ENCODE peak calls at places on chromosomes 6 and 20, in five cellular contexts. One of them, this sample, is unnamed.

GRCh38 chr6:81996414-81996813 is 243.9 kb upstream of the TENT5A start:
- DNase-seq in IMR-90: peak
- DNase-seq in ovary: no peak
- DNase-seq in brain microvascular endothelial cell: peak
- DNase-seq in HFF-Myc: no peak
- DNase-seq in this sample: no peak

GRCh38 chr6:167968091-167968490 is 29.4 kb upstream of the KIF25 start:
- DNase-seq in brain microvascular endothelial cell: no peak
- DNase-seq in ovary: no peak
- DNase-seq in IMR-90: no peak
- DNase-seq in HFF-Myc: no peak
- DNase-seq in this sample: no peak

GRCh38 chr6:3031857-3032256 is 32.2 kb downstream of the NQO2 start:
- DNase-seq in IMR-90: no peak
- DNase-seq in brain microvascular endothelial cell: no peak
- DNase-seq in ovary: no peak
- DNase-seq in HFF-Myc: no peak
- DNase-seq in this sample: no peak

GRCh38 chr20:58706975-58707681 is 14.5 kb downstream of the NPEPL1 start:
- DNase-seq in ovary: no peak
- DNase-seq in IMR-90: no peak
- DNase-seq in HFF-Myc: no peak
- DNase-seq in brain microvascular endothelial cell: no peak
- DNase-seq in this sample: peak

GRCh38 chr20:44956410-44956809 is 3.8 kb downstream of the TOMM34 start:
- DNase-seq in IMR-90: no peak
- DNase-seq in brain microvascular endothelial cell: no peak
- DNase-seq in ovary: no peak
- DNase-seq in HFF-Myc: no peak
- DNase-seq in this sample: no peak

GRCh38 chr6:12785921-12786320 is 69.4 kb downstream of the PHACTR1 start:
- DNase-seq in IMR-90: no peak
- DNase-seq in brain microvascular endothelial cell: no peak
- DNase-seq in HFF-Myc: no peak
- DNase-seq in ovary: no peak
- DNase-seq in this sample: no peak

GRCh38 chr20:56953055-56953586 is 313.3 kb downstream of the BMP7 start:
- DNase-seq in HFF-Myc: no peak
- DNase-seq in IMR-90: no peak
- DNase-seq in ovary: no peak
- DNase-seq in brain microvascular endothelial cell: no peak
- DNase-seq in this sample: no peak

GRCh38 chr6:152598421-152598820 is 38.7 kb downstream of the SYNE1 start:
- DNase-seq in HFF-Myc: no peak
- DNase-seq in brain microvascular endothelial cell: no peak
- DNase-seq in ovary: no peak
- DNase-seq in IMR-90: peak
- DNase-seq in this sample: no peak

GRCh38 chr20:37922016-37922415 is 19.1 kb downstream of the VSTM2L start:
- DNase-seq in ovary: no peak
- DNase-seq in IMR-90: no peak
- DNase-seq in brain microvascular endothelial cell: no peak
- DNase-seq in HFF-Myc: no peak
- DNase-seq in this sample: no peak

GRCh38 chr6:78089551-78089950 is 436.7 kb downstream of the MEI4 start:
- DNase-seq in HFF-Myc: no peak
- DNase-seq in ovary: no peak
- DNase-seq in IMR-90: no peak
- DNase-seq in brain microvascular endothelial cell: no peak
- DNase-seq in this sample: no peak

GRCh38 chr6:26305097-26305841 is 59.7 kb upstream of the BTN3A2 start:
- DNase-seq in ovary: peak
- DNase-seq in IMR-90: peak
- DNase-seq in HFF-Myc: peak
- DNase-seq in brain microvascular endothelial cell: peak
- DNase-seq in this sample: no peak

GRCh38 chr6:76026101-76026500 is 46.4 kb downstream of the IMPG1 start:
- DNase-seq in brain microvascular endothelial cell: peak
- DNase-seq in HFF-Myc: peak
- DNase-seq in ovary: no peak
- DNase-seq in IMR-90: no peak
- DNase-seq in this sample: no peak

GRCh38 chr20:31497838-31498540 is 16.3 kb upstream of the HM13 start:
- DNase-seq in HFF-Myc: no peak
- DNase-seq in brain microvascular endothelial cell: peak
- DNase-seq in ovary: no peak
- DNase-seq in IMR-90: peak
- DNase-seq in this sample: no peak

GRCh38 chr6:16331328-16332174 is 93.2 kb downstream of the GMPR start:
- DNase-seq in ovary: peak
- DNase-seq in IMR-90: peak
- DNase-seq in HFF-Myc: no peak
- DNase-seq in brain microvascular endothelial cell: peak
- DNase-seq in this sample: peak

GRCh38 chr6:169173532-169174268 is 79.9 kb downstream of the THBS2 start:
- DNase-seq in brain microvascular endothelial cell: no peak
- DNase-seq in HFF-Myc: no peak
- DNase-seq in ovary: no peak
- DNase-seq in IMR-90: peak
- DNase-seq in this sample: no peak

GRCh38 chr6:14552891-14553290 is 435.3 kb downstream of the CD83 start:
- DNase-seq in HFF-Myc: no peak
- DNase-seq in IMR-90: no peak
- DNase-seq in ovary: no peak
- DNase-seq in brain microvascular endothelial cell: no peak
- DNase-seq in this sample: no peak

GRCh38 chr6:7671076-7671475 is 54.8 kb upstream of the BMP6 start:
- DNase-seq in ovary: no peak
- DNase-seq in HFF-Myc: no peak
- DNase-seq in IMR-90: peak
- DNase-seq in brain microvascular endothelial cell: peak
- DNase-seq in this sample: no peak

GRCh38 chr6:134936927-134937326 is 13.0 kb downstream of the ALDH8A1 start:
- DNase-seq in brain microvascular endothelial cell: no peak
- DNase-seq in HFF-Myc: peak
- DNase-seq in IMR-90: peak
- DNase-seq in ovary: no peak
- DNase-seq in this sample: no peak

GRCh38 chr20:58006346-58007316 is 221.8 kb downstream of the ANKRD60 start:
- DNase-seq in IMR-90: no peak
- DNase-seq in ovary: no peak
- DNase-seq in HFF-Myc: no peak
- DNase-seq in brain microvascular endothelial cell: no peak
- DNase-seq in this sample: no peak

GRCh38 chr20:33211817-33212424 is 5.2 kb upstream of the BPIFA3 start:
- DNase-seq in ovary: no peak
- DNase-seq in IMR-90: peak
- DNase-seq in HFF-Myc: peak
- DNase-seq in brain microvascular endothelial cell: peak
- DNase-seq in this sample: no peak

GRCh38 chr6:168574699-168575195 is 133.8 kb downstream of the SMOC2 start:
- DNase-seq in brain microvascular endothelial cell: no peak
- DNase-seq in ovary: peak
- DNase-seq in HFF-Myc: no peak
- DNase-seq in IMR-90: no peak
- DNase-seq in this sample: no peak

GRCh38 chr6:159533016-159533415 is 160.0 kb downstream of the SOD2 start:
- DNase-seq in brain microvascular endothelial cell: no peak
- DNase-seq in ovary: no peak
- DNase-seq in IMR-90: no peak
- DNase-seq in HFF-Myc: peak
- DNase-seq in this sample: no peak

GRCh38 chr20:5195655-5196054 is 68.8 kb downstream of the CDS2 start:
- DNase-seq in brain microvascular endothelial cell: peak
- DNase-seq in IMR-90: peak
- DNase-seq in ovary: no peak
- DNase-seq in HFF-Myc: no peak
- DNase-seq in this sample: no peak

GRCh38 chr6:120681204-120681603 is 653.1 kb downstream of the TBC1D32 start:
- DNase-seq in IMR-90: no peak
- DNase-seq in HFF-Myc: no peak
- DNase-seq in brain microvascular endothelial cell: no peak
- DNase-seq in ovary: no peak
- DNase-seq in this sample: no peak

GRCh38 chr20:21101453-21102251 is 4.5 kb downstream of the LINC00237 start:
- DNase-seq in brain microvascular endothelial cell: no peak
- DNase-seq in HFF-Myc: no peak
- DNase-seq in ovary: no peak
- DNase-seq in IMR-90: no peak
- DNase-seq in this sample: no peak

GRCh38 chr6:35275417-35275816 is 15.9 kb downstream of the ZNF76 start:
- DNase-seq in ovary: no peak
- DNase-seq in HFF-Myc: no peak
- DNase-seq in IMR-90: no peak
- DNase-seq in brain microvascular endothelial cell: no peak
- DNase-seq in this sample: no peak

GRCh38 chr20:6637160-6637579 is 130.3 kb upstream of the BMP2 start:
- DNase-seq in ovary: no peak
- DNase-seq in brain microvascular endothelial cell: no peak
- DNase-seq in IMR-90: no peak
- DNase-seq in HFF-Myc: no peak
- DNase-seq in this sample: no peak

GRCh38 chr6:107730106-107730505 is 94.0 kb downstream of the SCML4 start:
- DNase-seq in ovary: no peak
- DNase-seq in brain microvascular endothelial cell: no peak
- DNase-seq in IMR-90: no peak
- DNase-seq in HFF-Myc: no peak
- DNase-seq in this sample: no peak

GRCh38 chr6:107727096-107727757 is 96.9 kb downstream of the SCML4 start:
- DNase-seq in brain microvascular endothelial cell: no peak
- DNase-seq in IMR-90: no peak
- DNase-seq in HFF-Myc: no peak
- DNase-seq in ovary: no peak
- DNase-seq in this sample: no peak

GRCh38 chr6:107728564-107728897 is 95.6 kb downstream of the SCML4 start:
- DNase-seq in IMR-90: no peak
- DNase-seq in ovary: no peak
- DNase-seq in HFF-Myc: no peak
- DNase-seq in brain microvascular endothelial cell: no peak
- DNase-seq in this sample: no peak

GRCh38 chr6:107730683-107731314 is 93.3 kb downstream of the SCML4 start:
- DNase-seq in HFF-Myc: no peak
- DNase-seq in ovary: no peak
- DNase-seq in IMR-90: no peak
- DNase-seq in brain microvascular endothelial cell: no peak
- DNase-seq in this sample: no peak

DNA sequence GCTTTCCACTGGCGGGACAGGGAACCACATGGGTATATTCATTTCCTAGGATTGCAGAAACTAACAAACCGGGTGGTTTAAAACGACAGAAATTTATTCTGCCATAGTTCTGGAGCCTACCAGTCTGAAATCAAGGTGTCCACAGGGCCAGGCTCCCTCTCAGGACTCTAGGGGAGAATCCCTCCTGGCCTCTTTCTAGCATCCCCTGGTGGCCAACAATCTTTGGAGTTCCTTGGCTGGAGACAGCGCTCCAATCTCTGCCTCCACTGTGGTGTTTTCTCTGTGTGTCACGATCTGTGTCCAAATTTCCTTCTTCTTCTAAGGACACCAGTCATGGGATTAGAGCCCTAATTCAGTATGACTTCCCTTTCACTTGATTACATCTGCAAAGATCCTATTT is 95.0 kb downstream of the SCML4 start:
- DNase-seq in IMR-90: no peak
- DNase-seq in brain microvascular endothelial cell: no peak
- DNase-seq in ovary: no peak
- DNase-seq in HFF-Myc: no peak
- DNase-seq in this sample: no peak
- TF ChIP-seq CTCF in IMR-90: no peak
- TF ChIP-seq CTCF in brain microvascular endothelial cell: peak
- TF ChIP-seq CTCF in ovary: no peak
- TF ChIP-seq CTCF in HFF-Myc: peak
- TF ChIP-seq CTCF in this sample: no peak

GRCh38 chr20:64038252-64038578 is 2.2 kb downstream of the C20orf204 start:
- DNase-seq in HFF-Myc: no peak
- DNase-seq in ovary: no peak
- DNase-seq in IMR-90: no peak
- DNase-seq in brain microvascular endothelial cell: no peak
- DNase-seq in this sample: no peak
- TF ChIP-seq CTCF in HFF-Myc: no peak
- TF ChIP-seq CTCF in ovary: no peak
- TF ChIP-seq CTCF in IMR-90: no peak
- TF ChIP-seq CTCF in brain microvascular endothelial cell: no peak
- TF ChIP-seq CTCF in this sample: no peak

GRCh38 chr6:51137777-51138176 is 319.1 kb downstream of the TFAP2B start:
- DNase-seq in ovary: no peak
- DNase-seq in HFF-Myc: no peak
- DNase-seq in IMR-90: no peak
- DNase-seq in brain microvascular endothelial cell: no peak
- DNase-seq in this sample: no peak
- TF ChIP-seq CTCF in ovary: no peak
- TF ChIP-seq CTCF in HFF-Myc: no peak
- TF ChIP-seq CTCF in IMR-90: no peak
- TF ChIP-seq CTCF in brain microvascular endothelial cell: no peak
- TF ChIP-seq CTCF in this sample: no peak

DNA sequence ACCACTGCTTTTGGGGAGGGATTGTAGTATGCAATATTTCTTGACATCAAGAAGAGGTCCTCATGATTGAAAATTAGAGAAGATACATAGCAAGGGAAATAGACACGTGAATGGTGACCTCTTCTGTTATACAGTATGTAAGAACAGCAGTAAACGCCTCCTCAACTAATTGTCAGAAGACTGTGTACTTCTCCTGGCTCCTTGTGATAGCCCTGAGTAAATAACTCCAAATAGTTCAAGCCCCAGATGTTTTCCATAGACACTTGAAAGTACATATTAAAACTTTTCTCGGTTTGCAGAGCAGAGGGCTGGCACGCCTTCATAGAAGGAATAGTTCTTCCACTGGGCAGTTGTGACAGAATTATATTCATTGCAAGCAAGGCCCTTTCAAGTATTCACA is 128.6 kb downstream of the LCA5 start:
- DNase-seq in HFF-Myc: no peak
- DNase-seq in ovary: no peak
- DNase-seq in IMR-90: no peak
- DNase-seq in brain microvascular endothelial cell: no peak
- DNase-seq in this sample: no peak
- TF ChIP-seq CTCF in HFF-Myc: no peak
- TF ChIP-seq CTCF in ovary: no peak
- TF ChIP-seq CTCF in IMR-90: no peak
- TF ChIP-seq CTCF in brain microvascular endothelial cell: no peak
- TF ChIP-seq CTCF in this sample: no peak